ENCODE peak calls at places on chromosomes 7 and 10, in five cellular contexts. O is epithelial cell of prostate; B is left ventricle myocardium inferior; A is T follicular helper cell; R is stimulated activated CD8-positive, alpha-beta memory T cell treated with anti-CD3 and anti-CD28 coated beads, Interleukin-2, amount 100 ng/mL, for 1 hour. Y is an unnamed sample.

GRCh38 chr10:6737758-6738463 is 157.8 kb upstream of the PRKCQ start:
- DNase-seq in B (no peak), R (no peak), A (no peak), O (no peak), Y (no peak)

GRCh38 chr10:12635127-12635541 is 285.8 kb downstream of the CAMK1D start:
- DNase-seq in A (no peak), B (no peak), R (no peak), O (no peak), Y (no peak)

GRCh38 chr7:1530946-1531262 is 402 bp downstream of the MAFK start:
- DNase-seq in O (no peak), R (no peak), A (peak; percentile 42), B (no peak), Y (no peak)

GRCh38 chr7:28419717-28420116 is 7.4 kb downstream of the CREB5 start:
- DNase-seq in B (no peak), A (no peak), O (peak; percentile 57), R (no peak), Y (no peak)

GRCh38 chr7:21365866-21366624 is 61.8 kb upstream of the SP4 start:
- DNase-seq in B (no peak), O (peak; percentile 84), R (no peak), A (no peak), Y (no peak)

GRCh38 chr10:99775850-99776249 is 6.6 kb upstream of the ABCC2 start:
- DNase-seq in R (no peak), O (peak; percentile 39), B (no peak), A (no peak), Y (no peak)

GRCh38 chr10:31460242-31460641 is 141.2 kb downstream of the ZEB1 start:
- DNase-seq in O (no peak), B (no peak), R (no peak), A (no peak), Y (no peak)

GRCh38 chr10:107409517-107409916 is 245.0 kb upstream of the SORCS1 start:
- DNase-seq in R (no peak), B (no peak), O (no peak), A (no peak), Y (no peak)

GRCh38 chr10:48382982-48383381 is 76.5 kb downstream of the MAPK8 start:
- DNase-seq in B (no peak), O (no peak), A (no peak), R (no peak), Y (no peak)

GRCh38 chr7:111409714-111410422 is 152.4 kb downstream of the IMMP2L start:
- DNase-seq in A (no peak), B (no peak), R (no peak), O (no peak), Y (no peak)

GRCh38 chr7:3078458-3078857 is 34.8 kb upstream of the CARD11 start:
- DNase-seq in B (no peak), A (no peak), R (no peak), O (no peak), Y (no peak)

GRCh38 chr10:52226448-52226847 is 87.6 kb upstream of the DKK1 start:
- DNase-seq in A (no peak), O (no peak), R (no peak), B (no peak), Y (no peak)

GRCh38 chr7:13077466-13077865 is 390.0 kb downstream of the ARL4A start:
- DNase-seq in R (no peak), B (no peak), O (no peak), A (no peak), Y (no peak)

GRCh38 chr10:124384142-124384541 is 34.6 kb downstream of the OAT start:
- DNase-seq in A (no peak), B (no peak), R (no peak), O (no peak), Y (no peak)

GRCh38 chr10:71443676-71444075 is 47.0 kb downstream of the CDH23 start:
- DNase-seq in A (no peak), O (no peak), B (no peak), R (no peak), Y (no peak)

Y was measured in cerebellar nuclear complex.